ENCODE peak calls at places on chromosomes 13 and 19, in eight cellular contexts. I, F, Q, G, R, L, K and A are unnamed samples.

GRCh38 chr19:13420780-13421179 is 85.5 kb downstream of the CACNA1A start:
- DNase-seq in I (no peak), F (no peak), Q (no peak), G (no peak), R (no peak), L (no peak), K (no peak), A (no peak)

GRCh38 chr13:73717632-73718031 is 416.6 kb downstream of the KLF12 start:
- DNase-seq in I (no peak), F (no peak), Q (no peak), G (no peak), R (no peak), L (no peak), K (no peak), A (peak)

GRCh38 chr19:48348737-48349136 is 15.0 kb downstream of the TMEM143 start:
- DNase-seq in I (no peak), F (no peak), Q (no peak), G (no peak), R (no peak), L (no peak), K (no peak), A (no peak)

GRCh38 chr13:99973163-99973785 is 1.7 kb upstream of the ZIC5 start:
- DNase-seq in I (no peak), F (no peak), Q (no peak), G (no peak), R (no peak), L (no peak), K (no peak), A (no peak)

GRCh38 chr19:23777216-23777615 is 18.5 kb upstream of the ZNF681 start:
- DNase-seq in I (no peak), F (no peak), Q (no peak), G (no peak), R (no peak), L (no peak), K (no peak), A (no peak)

GRCh38 chr13:93765056-93765455 is 538.4 kb downstream of the GPC6 start:
- DNase-seq in I (no peak), F (no peak), Q (no peak), G (no peak), R (no peak), L (no peak), K (no peak), A (no peak)

GRCh38 chr13:89571676-89572075 is 1775.8 kb upstream of the MIR17HG start:
- DNase-seq in I (no peak), F (no peak), Q (no peak), G (no peak), R (no peak), L (no peak), K (no peak), A (no peak)

GRCh38 chr13:101127741-101128353 is 288.5 kb downstream of the NALCN start:
- DNase-seq in I (no peak), F (peak), Q (no peak), G (no peak), R (peak), L (no peak), K (no peak), A (no peak)

GRCh38 chr19:41355802-41356201 is 2.1 kb upstream of the TGFB1 start:
- DNase-seq in I (no peak), F (no peak), Q (no peak), G (no peak), R (no peak), L (no peak), K (no peak), A (no peak)

GRCh38 chr13:48849515-48849914 is 126.2 kb upstream of the FNDC3A start:
- DNase-seq in I (no peak), F (no peak), Q (no peak), G (no peak), R (no peak), L (no peak), K (no peak), A (no peak)

GRCh38 chr13:74064805-74065204 is 69.4 kb downstream of the KLF12 start:
- DNase-seq in I (no peak), F (no peak), Q (no peak), G (no peak), R (no peak), L (no peak), K (no peak), A (peak)

GRCh38 chr19:11551603-11552235 is 7.3 kb downstream of the ELOF1 start:
- DNase-seq in I (no peak), F (no peak), Q (peak), G (no peak), R (no peak), L (peak), K (peak), A (no peak)

GRCh38 chr19:55702131-55702627 is 27.2 kb downstream of the EPN1 start:
- DNase-seq in I (no peak), F (no peak), Q (no peak), G (no peak), R (no peak), L (peak), K (no peak), A (no peak)

GRCh38 chr13:95038949-95039348 is 262.3 kb downstream of the ABCC4 start:
- DNase-seq in I (no peak), F (no peak), Q (no peak), G (no peak), R (no peak), L (no peak), K (no peak), A (no peak)

GRCh38 chr19:44925114-44925891 is 10.9 kb downstream of the APOC1 start:
- DNase-seq in I (peak), F (no peak), Q (peak), G (peak), R (no peak), L (peak), K (peak), A (no peak)

GRCh38 chr13:113179374-113180230 is 21.2 kb downstream of the PROZ start:
- DNase-seq in I (no peak), F (no peak), Q (no peak), G (no peak), R (peak), L (no peak), K (no peak), A (no peak)

GRCh38 chr19:17743874-17744273 is 7.4 kb upstream of the FCHO1 start:
- DNase-seq in I (no peak), F (no peak), Q (no peak), G (no peak), R (no peak), L (no peak), K (no peak), A (no peak)

GRCh38 chr19:55670280-55671053 is 4.6 kb upstream of the EPN1 start:
- DNase-seq in I (no peak), F (no peak), Q (no peak), G (peak), R (no peak), L (peak), K (no peak), A (no peak)

GRCh38 chr19:44641460-44641859 is 2.2 kb upstream of the PVR start:
- DNase-seq in I (no peak), F (no peak), Q (no peak), G (no peak), R (no peak), L (no peak), K (no peak), A (no peak)

GRCh38 chr13:32528358-32528757 is 10.2 kb downstream of the N4BP2L2 start:
- DNase-seq in I (no peak), F (no peak), Q (no peak), G (no peak), R (no peak), L (no peak), K (no peak), A (no peak)

GRCh38 chr19:53549354-53549753 is 11.4 kb downstream of the ZNF331 start:
- DNase-seq in I (no peak), F (no peak), Q (no peak), G (no peak), R (no peak), L (no peak), K (no peak), A (no peak)

GRCh38 chr19:19134687-19135158 is 3.6 kb downstream of the TMEM161A start:
- DNase-seq in I (peak), F (no peak), Q (no peak), G (peak), R (no peak), L (no peak), K (no peak), A (no peak)

GRCh38 chr13:75643693-75644092 is 7.6 kb downstream of the LMO7 start:
- DNase-seq in I (no peak), F (no peak), Q (no peak), G (no peak), R (no peak), L (no peak), K (no peak), A (no peak)

GRCh38 chr13:65057986-65058385 is 2172.2 kb downstream of the PCDH9 start:
- DNase-seq in I (no peak), F (no peak), Q (no peak), G (no peak), R (no peak), L (no peak), K (no peak), A (no peak)

GRCh38 chr19:44758596-44758995 is 10.1 kb downstream of the BCL3 start:
- DNase-seq in I (no peak), F (no peak), Q (no peak), G (peak), R (no peak), L (no peak), K (peak), A (no peak)

GRCh38 chr13:95956589-95957148 is 96.5 kb downstream of the UGGT2 start:
- DNase-seq in I (no peak), F (no peak), Q (no peak), G (no peak), R (no peak), L (no peak), K (no peak), A (peak)

GRCh38 chr13:51034906-51035305 is 76.2 kb downstream of the C13orf42 start:
- DNase-seq in I (no peak), F (no peak), Q (no peak), G (no peak), R (no peak), L (no peak), K (no peak), A (no peak)

GRCh38 chr13:94343243-94343585 is 136.3 kb downstream of the DCT start:
- DNase-seq in I (no peak), F (no peak), Q (no peak), G (no peak), R (peak), L (no peak), K (no peak), A (no peak)

GRCh38 chr13:51364404-51365008 is 25.0 kb downstream of the SERPINE3 start:
- DNase-seq in I (no peak), F (no peak), Q (no peak), G (no peak), R (no peak), L (no peak), K (no peak), A (no peak)

GRCh38 chr13:43883636-43884035 is 3.9 kb downstream of the LACC1 start:
- DNase-seq in I (no peak), F (no peak), Q (no peak), G (no peak), R (no peak), L (no peak), K (no peak), A (no peak)

GRCh38 chr19:54325194-54325621 is 12.2 kb upstream of the LILRA5 start:
- DNase-seq in I (no peak), F (peak), Q (no peak), G (no peak), R (peak), L (no peak), K (no peak), A (no peak)

GRCh38 chr13:98187862-98188261 is 10.8 kb upstream of the RNF113B start:
- DNase-seq in I (no peak), F (no peak), Q (no peak), G (no peak), R (no peak), L (no peak), K (no peak), A (no peak)
- H3K27ac ChIP-seq in I (peak), F (no peak), Q (no peak), G (no peak), R (no peak), L (no peak), K (peak), A (no peak)

DNA sequence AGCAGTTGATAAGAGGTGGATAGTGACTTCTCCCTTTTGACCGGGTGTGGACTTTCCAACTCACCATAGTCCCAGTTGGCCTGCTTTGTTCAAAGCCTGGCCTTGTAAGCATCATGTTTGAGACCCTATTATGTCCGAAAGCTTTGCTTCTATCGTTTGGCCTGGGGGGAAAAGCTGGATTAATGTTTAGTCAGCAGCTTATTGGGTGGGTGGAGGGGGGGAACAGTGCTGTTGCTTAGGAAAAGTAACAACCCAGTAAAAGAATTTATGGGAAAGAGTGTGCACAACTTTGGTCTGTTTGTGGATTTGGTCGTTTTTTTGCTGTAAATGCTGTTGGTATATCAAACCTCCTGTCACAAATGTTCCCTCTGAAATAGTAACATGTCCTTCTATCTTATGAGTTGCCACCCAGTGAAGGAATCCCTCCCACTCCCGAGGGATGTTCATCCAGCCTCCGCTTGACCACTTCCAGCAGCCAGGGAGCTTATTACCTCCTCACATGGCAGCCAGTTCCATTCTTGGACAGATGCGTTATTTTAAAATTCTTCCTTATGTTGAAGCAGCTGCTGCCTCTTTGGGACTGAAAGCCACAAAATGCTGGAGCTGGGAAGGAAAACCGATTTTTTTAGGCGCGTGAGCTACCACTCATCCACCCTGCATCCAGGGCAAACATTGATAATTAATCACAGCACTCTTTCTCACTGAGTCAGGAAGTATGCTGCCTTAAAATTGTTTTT is 10.5 kb downstream of the SAMD4B start:
- DNase-seq in I (no peak), F (no peak), Q (no peak), G (no peak), R (no peak), L (peak), K (no peak), A (no peak)
- H3K27ac ChIP-seq in I (peak), F (no peak), Q (peak), G (no peak), R (no peak), L (no peak), K (peak), A (no peak)

GRCh38 chr13:39951301-39951700 is 295.8 kb downstream of the COG6 start:
- DNase-seq in I (no peak), F (no peak), Q (no peak), G (no peak), R (no peak), L (no peak), K (no peak), A (no peak)

GRCh38 chr13:39956036-39956435 is 300.6 kb downstream of the COG6 start:
- DNase-seq in I (no peak), F (no peak), Q (no peak), G (no peak), R (no peak), L (no peak), K (no peak), A (no peak)

GRCh38 chr13:39954476-39954875 is 299.0 kb downstream of the COG6 start:
- DNase-seq in I (no peak), F (no peak), Q (no peak), G (no peak), R (no peak), L (no peak), K (no peak), A (no peak)

GRCh38 chr13:39955560-39955959 is 300.1 kb downstream of the COG6 start:
- DNase-seq in I (no peak), F (no peak), Q (no peak), G (no peak), R (no peak), L (no peak), K (no peak), A (no peak)

GRCh38 chr13:39952244-39953233 is 297.1 kb downstream of the COG6 start:
- DNase-seq in I (peak), F (no peak), Q (no peak), G (no peak), R (no peak), L (no peak), K (peak), A (no peak)
- H3K27ac ChIP-seq in I (peak), F (no peak), Q (no peak), G (no peak), R (no peak), L (no peak), K (peak), A (no peak)

DNA sequence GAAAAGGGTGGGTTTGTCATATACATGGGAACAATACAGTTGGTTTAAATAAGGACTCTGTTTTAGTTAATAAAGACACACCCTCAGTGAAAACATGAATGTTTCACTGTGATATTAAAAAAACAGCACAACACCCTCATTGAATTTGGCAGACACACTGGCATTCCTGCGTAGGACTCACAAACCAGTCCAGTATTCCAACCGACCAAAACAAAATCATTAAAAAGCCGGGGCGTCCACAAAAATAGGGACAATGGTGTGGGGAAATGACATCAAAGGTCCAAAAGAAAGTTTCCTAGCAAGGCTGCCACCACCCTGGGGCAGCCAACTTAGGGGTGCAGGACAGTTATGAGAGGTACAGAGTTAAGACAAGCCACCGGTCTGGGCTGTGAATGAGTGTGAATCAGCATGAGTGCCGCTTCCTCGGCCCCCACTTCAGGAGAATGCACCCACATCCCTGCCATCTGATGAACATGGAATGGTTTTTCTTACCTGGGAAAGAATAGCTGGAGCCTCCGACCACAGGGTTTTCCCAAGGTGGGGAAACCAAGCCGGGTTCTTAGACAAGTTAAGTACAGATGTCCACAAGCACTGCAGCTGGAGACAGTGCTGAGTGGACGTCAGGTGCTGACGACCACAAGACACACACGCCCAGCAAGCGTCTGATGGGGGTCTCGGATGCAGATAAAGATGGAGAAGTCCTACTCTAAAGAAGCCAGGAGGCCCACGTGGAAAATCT is 73.3 kb downstream of the KLF2 start:
- DNase-seq in I (no peak), F (no peak), Q (peak), G (no peak), R (no peak), L (no peak), K (no peak), A (no peak)
- H3K27ac ChIP-seq in I (peak), F (no peak), Q (peak), G (no peak), R (no peak), L (peak), K (peak), A (no peak)

GRCh38 chr19:3120611-3121231 is 15.1 kb upstream of the GNA15 start:
- DNase-seq in I (no peak), F (no peak), Q (no peak), G (peak), R (no peak), L (no peak), K (no peak), A (no peak)

GRCh38 chr19:3121396-3121795 is 14.4 kb upstream of the GNA15 start:
- DNase-seq in I (no peak), F (no peak), Q (no peak), G (no peak), R (no peak), L (no peak), K (no peak), A (no peak)

GRCh38 chr19:3119071-3119781 is 16.6 kb upstream of the GNA15 start:
- DNase-seq in I (no peak), F (no peak), Q (no peak), G (peak), R (no peak), L (no peak), K (no peak), A (no peak)

GRCh38 chr19:3118232-3119070 is 17.4 kb upstream of the GNA15 start:
- DNase-seq in I (no peak), F (no peak), Q (no peak), G (peak), R (no peak), L (no peak), K (no peak), A (no peak)

DNA sequence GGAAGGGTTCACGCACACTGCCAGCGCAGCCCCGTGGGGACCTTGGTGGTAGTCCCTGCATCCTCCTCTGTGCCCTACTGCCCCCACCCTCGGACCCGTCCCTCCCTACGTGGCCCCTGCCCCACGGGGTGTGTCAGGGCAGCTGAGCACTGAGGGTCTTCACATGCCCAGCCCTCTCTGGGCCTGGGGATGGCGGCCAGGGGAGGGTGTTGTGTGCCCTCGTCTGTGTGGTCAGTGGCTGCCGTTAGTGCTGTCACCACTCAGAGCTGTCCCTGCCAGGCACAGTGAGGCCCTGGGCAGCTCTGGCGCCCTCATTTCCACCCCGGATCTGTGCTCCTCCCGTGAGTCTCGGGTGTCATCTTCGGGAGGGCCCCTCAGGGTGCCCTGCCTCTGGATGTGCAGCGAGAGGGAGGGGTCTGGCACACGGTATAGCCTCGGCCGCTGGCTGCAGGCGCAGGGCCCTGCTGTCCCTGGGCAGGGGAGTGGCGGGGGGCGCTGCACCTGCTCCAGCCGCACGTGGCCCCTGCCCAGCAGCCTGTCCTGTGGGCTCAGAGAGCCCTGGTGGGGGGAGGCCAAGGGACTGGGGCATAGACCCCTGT is 16.0 kb upstream of the GNA15 start:
- DNase-seq in I (no peak), F (no peak), Q (no peak), G (peak), R (no peak), L (no peak), K (no peak), A (no peak)
- H3K27ac ChIP-seq in I (no peak), F (peak), Q (no peak), G (no peak), R (no peak), L (no peak), K (no peak), A (no peak)